ENCODE peak calls at places on chromosomes 7 and 10, in ten cellular contexts. One of them, this sample, is unnamed.

GRCh38 chr7:154299736-154300135 is 247.5 kb downstream of the DPP6 start:
- DNase-seq in activated naive CD4-positive, alpha-beta T cell treated with Interleukin-2 at 50 U/mL for 16 hours: no peak
- DNase-seq in neural progenitor cell: no peak
- DNase-seq in stimulated activated CD4-positive, alpha-beta T cell treated with anti-CD3 and anti-CD28 coated beads, TNF-alpha, amount 100 ng/mL, for 48 hours: no peak
- DNase-seq in hepatocyte: no peak
- DNase-seq in activated CD4-positive, alpha-beta T cell treated with anti-CD3 and anti-CD28 coated beads, Interleukin-2, amount 50 U/mL, for 4 hours: no peak
- DNase-seq in astrocyte of the spinal cord: no peak
- DNase-seq in lung microvascular endothelial cell: no peak
- DNase-seq in fibroblast of villous mesenchyme: no peak
- DNase-seq in C1 segment of cervical spinal cord: no peak
- DNase-seq in this sample: no peak

GRCh38 chr10:117424789-117425649 is 49.8 kb upstream of the PDZD8 start:
- DNase-seq in astrocyte of the spinal cord: no peak
- DNase-seq in C1 segment of cervical spinal cord: no peak
- DNase-seq in activated CD4-positive, alpha-beta T cell treated with anti-CD3 and anti-CD28 coated beads, Interleukin-2, amount 50 U/mL, for 4 hours: no peak
- DNase-seq in neural progenitor cell: peak; percentile 37
- DNase-seq in hepatocyte: no peak
- DNase-seq in fibroblast of villous mesenchyme: no peak
- DNase-seq in stimulated activated CD4-positive, alpha-beta T cell treated with anti-CD3 and anti-CD28 coated beads, TNF-alpha, amount 100 ng/mL, for 48 hours: no peak
- DNase-seq in activated naive CD4-positive, alpha-beta T cell treated with Interleukin-2 at 50 U/mL for 16 hours: no peak
- DNase-seq in lung microvascular endothelial cell: no peak
- DNase-seq in this sample: no peak

GRCh38 chr7:138937484-138937883 is 43.7 kb downstream of the KIAA1549 start:
- DNase-seq in fibroblast of villous mesenchyme: no peak
- DNase-seq in hepatocyte: no peak
- DNase-seq in activated CD4-positive, alpha-beta T cell treated with anti-CD3 and anti-CD28 coated beads, Interleukin-2, amount 50 U/mL, for 4 hours: no peak
- DNase-seq in astrocyte of the spinal cord: no peak
- DNase-seq in lung microvascular endothelial cell: peak; percentile 40
- DNase-seq in stimulated activated CD4-positive, alpha-beta T cell treated with anti-CD3 and anti-CD28 coated beads, TNF-alpha, amount 100 ng/mL, for 48 hours: no peak
- DNase-seq in neural progenitor cell: no peak
- DNase-seq in C1 segment of cervical spinal cord: no peak
- DNase-seq in activated naive CD4-positive, alpha-beta T cell treated with Interleukin-2 at 50 U/mL for 16 hours: no peak
- DNase-seq in this sample: no peak

GRCh38 chr7:26512737-26513136 is 221.1 kb downstream of the SNX10 start:
- DNase-seq in activated naive CD4-positive, alpha-beta T cell treated with Interleukin-2 at 50 U/mL for 16 hours: no peak
- DNase-seq in astrocyte of the spinal cord: no peak
- DNase-seq in activated CD4-positive, alpha-beta T cell treated with anti-CD3 and anti-CD28 coated beads, Interleukin-2, amount 50 U/mL, for 4 hours: no peak
- DNase-seq in hepatocyte: no peak
- DNase-seq in stimulated activated CD4-positive, alpha-beta T cell treated with anti-CD3 and anti-CD28 coated beads, TNF-alpha, amount 100 ng/mL, for 48 hours: no peak
- DNase-seq in C1 segment of cervical spinal cord: no peak
- DNase-seq in lung microvascular endothelial cell: no peak
- DNase-seq in fibroblast of villous mesenchyme: no peak
- DNase-seq in neural progenitor cell: no peak
- DNase-seq in this sample: no peak

GRCh38 chr7:49001610-49002033 is 77.3 kb downstream of the CDC14C start:
- DNase-seq in neural progenitor cell: peak; percentile 75
- DNase-seq in activated CD4-positive, alpha-beta T cell treated with anti-CD3 and anti-CD28 coated beads, Interleukin-2, amount 50 U/mL, for 4 hours: no peak
- DNase-seq in C1 segment of cervical spinal cord: no peak
- DNase-seq in lung microvascular endothelial cell: no peak
- DNase-seq in fibroblast of villous mesenchyme: peak; percentile 2
- DNase-seq in astrocyte of the spinal cord: no peak
- DNase-seq in hepatocyte: peak; percentile 64
- DNase-seq in stimulated activated CD4-positive, alpha-beta T cell treated with anti-CD3 and anti-CD28 coated beads, TNF-alpha, amount 100 ng/mL, for 48 hours: no peak
- DNase-seq in activated naive CD4-positive, alpha-beta T cell treated with Interleukin-2 at 50 U/mL for 16 hours: no peak
- DNase-seq in this sample: peak; percentile 33

GRCh38 chr7:23242321-23242720 is 4.3 kb upstream of the GPNMB start:
- DNase-seq in astrocyte of the spinal cord: no peak
- DNase-seq in neural progenitor cell: no peak
- DNase-seq in activated CD4-positive, alpha-beta T cell treated with anti-CD3 and anti-CD28 coated beads, Interleukin-2, amount 50 U/mL, for 4 hours: no peak
- DNase-seq in lung microvascular endothelial cell: no peak
- DNase-seq in activated naive CD4-positive, alpha-beta T cell treated with Interleukin-2 at 50 U/mL for 16 hours: no peak
- DNase-seq in hepatocyte: no peak
- DNase-seq in fibroblast of villous mesenchyme: no peak
- DNase-seq in C1 segment of cervical spinal cord: no peak
- DNase-seq in stimulated activated CD4-positive, alpha-beta T cell treated with anti-CD3 and anti-CD28 coated beads, TNF-alpha, amount 100 ng/mL, for 48 hours: no peak
- DNase-seq in this sample: peak; percentile 24

GRCh38 chr10:70537398-70538194 is 59.0 kb downstream of the PALD1 start:
- DNase-seq in stimulated activated CD4-positive, alpha-beta T cell treated with anti-CD3 and anti-CD28 coated beads, TNF-alpha, amount 100 ng/mL, for 48 hours: no peak
- DNase-seq in hepatocyte: peak; percentile 46
- DNase-seq in activated naive CD4-positive, alpha-beta T cell treated with Interleukin-2 at 50 U/mL for 16 hours: peak; percentile 14
- DNase-seq in activated CD4-positive, alpha-beta T cell treated with anti-CD3 and anti-CD28 coated beads, Interleukin-2, amount 50 U/mL, for 4 hours: peak; percentile 13
- DNase-seq in neural progenitor cell: peak; percentile 65
- DNase-seq in astrocyte of the spinal cord: no peak
- DNase-seq in fibroblast of villous mesenchyme: no peak
- DNase-seq in C1 segment of cervical spinal cord: no peak
- DNase-seq in lung microvascular endothelial cell: no peak
- DNase-seq in this sample: peak; percentile 27

GRCh38 chr7:40097728-40098127 is 36.7 kb downstream of the MPLKIP start:
- DNase-seq in neural progenitor cell: no peak
- DNase-seq in activated CD4-positive, alpha-beta T cell treated with anti-CD3 and anti-CD28 coated beads, Interleukin-2, amount 50 U/mL, for 4 hours: no peak
- DNase-seq in fibroblast of villous mesenchyme: no peak
- DNase-seq in C1 segment of cervical spinal cord: no peak
- DNase-seq in stimulated activated CD4-positive, alpha-beta T cell treated with anti-CD3 and anti-CD28 coated beads, TNF-alpha, amount 100 ng/mL, for 48 hours: no peak
- DNase-seq in lung microvascular endothelial cell: no peak
- DNase-seq in activated naive CD4-positive, alpha-beta T cell treated with Interleukin-2 at 50 U/mL for 16 hours: no peak
- DNase-seq in astrocyte of the spinal cord: no peak
- DNase-seq in hepatocyte: no peak
- DNase-seq in this sample: no peak

GRCh38 chr7:26667514-26668133 is 196.8 kb downstream of the SKAP2 start:
- DNase-seq in hepatocyte: peak; percentile 94
- DNase-seq in activated naive CD4-positive, alpha-beta T cell treated with Interleukin-2 at 50 U/mL for 16 hours: peak; percentile 33
- DNase-seq in stimulated activated CD4-positive, alpha-beta T cell treated with anti-CD3 and anti-CD28 coated beads, TNF-alpha, amount 100 ng/mL, for 48 hours: peak; percentile 17
- DNase-seq in lung microvascular endothelial cell: peak; percentile 96
- DNase-seq in activated CD4-positive, alpha-beta T cell treated with anti-CD3 and anti-CD28 coated beads, Interleukin-2, amount 50 U/mL, for 4 hours: peak; percentile 30
- DNase-seq in fibroblast of villous mesenchyme: peak; percentile 87
- DNase-seq in C1 segment of cervical spinal cord: peak; percentile 96
- DNase-seq in astrocyte of the spinal cord: peak; percentile 93
- DNase-seq in neural progenitor cell: peak; percentile 95
- DNase-seq in this sample: peak; percentile 72

GRCh38 chr7:1872191-1873069 is 202.4 kb downstream of the ELFN1 start:
- DNase-seq in neural progenitor cell: no peak
- DNase-seq in hepatocyte: no peak
- DNase-seq in stimulated activated CD4-positive, alpha-beta T cell treated with anti-CD3 and anti-CD28 coated beads, TNF-alpha, amount 100 ng/mL, for 48 hours: no peak
- DNase-seq in fibroblast of villous mesenchyme: no peak
- DNase-seq in lung microvascular endothelial cell: no peak
- DNase-seq in astrocyte of the spinal cord: no peak
- DNase-seq in C1 segment of cervical spinal cord: no peak
- DNase-seq in activated CD4-positive, alpha-beta T cell treated with anti-CD3 and anti-CD28 coated beads, Interleukin-2, amount 50 U/mL, for 4 hours: no peak
- DNase-seq in activated naive CD4-positive, alpha-beta T cell treated with Interleukin-2 at 50 U/mL for 16 hours: no peak
- DNase-seq in this sample: no peak

GRCh38 chr10:3468919-3469638 is 296.5 kb upstream of the PITRM1 start:
- DNase-seq in stimulated activated CD4-positive, alpha-beta T cell treated with anti-CD3 and anti-CD28 coated beads, TNF-alpha, amount 100 ng/mL, for 48 hours: no peak
- DNase-seq in lung microvascular endothelial cell: peak; percentile 85
- DNase-seq in activated naive CD4-positive, alpha-beta T cell treated with Interleukin-2 at 50 U/mL for 16 hours: peak; percentile 34
- DNase-seq in fibroblast of villous mesenchyme: peak; percentile 97
- DNase-seq in hepatocyte: peak; percentile 69
- DNase-seq in C1 segment of cervical spinal cord: no peak
- DNase-seq in astrocyte of the spinal cord: peak; percentile 97
- DNase-seq in activated CD4-positive, alpha-beta T cell treated with anti-CD3 and anti-CD28 coated beads, Interleukin-2, amount 50 U/mL, for 4 hours: no peak
- DNase-seq in neural progenitor cell: peak; percentile 27
- DNase-seq in this sample: peak; percentile 74

GRCh38 chr10:27628631-27629030 is 117.0 kb downstream of the MKX start:
- DNase-seq in lung microvascular endothelial cell: no peak
- DNase-seq in C1 segment of cervical spinal cord: no peak
- DNase-seq in astrocyte of the spinal cord: no peak
- DNase-seq in neural progenitor cell: no peak
- DNase-seq in hepatocyte: no peak
- DNase-seq in stimulated activated CD4-positive, alpha-beta T cell treated with anti-CD3 and anti-CD28 coated beads, TNF-alpha, amount 100 ng/mL, for 48 hours: no peak
- DNase-seq in activated CD4-positive, alpha-beta T cell treated with anti-CD3 and anti-CD28 coated beads, Interleukin-2, amount 50 U/mL, for 4 hours: no peak
- DNase-seq in activated naive CD4-positive, alpha-beta T cell treated with Interleukin-2 at 50 U/mL for 16 hours: no peak
- DNase-seq in fibroblast of villous mesenchyme: peak; percentile 36
- DNase-seq in this sample: no peak

GRCh38 chr10:132075909-132076577 is 10.3 kb downstream of the JAKMIP3 start:
- DNase-seq in stimulated activated CD4-positive, alpha-beta T cell treated with anti-CD3 and anti-CD28 coated beads, TNF-alpha, amount 100 ng/mL, for 48 hours: no peak
- DNase-seq in lung microvascular endothelial cell: no peak
- DNase-seq in hepatocyte: no peak
- DNase-seq in C1 segment of cervical spinal cord: no peak
- DNase-seq in fibroblast of villous mesenchyme: no peak
- DNase-seq in neural progenitor cell: no peak
- DNase-seq in activated CD4-positive, alpha-beta T cell treated with anti-CD3 and anti-CD28 coated beads, Interleukin-2, amount 50 U/mL, for 4 hours: no peak
- DNase-seq in astrocyte of the spinal cord: no peak
- DNase-seq in activated naive CD4-positive, alpha-beta T cell treated with Interleukin-2 at 50 U/mL for 16 hours: no peak
- DNase-seq in this sample: no peak

GRCh38 chr7:7293092-7293491 is 110.7 kb downstream of the C1GALT1 start:
- DNase-seq in C1 segment of cervical spinal cord: no peak
- DNase-seq in neural progenitor cell: no peak
- DNase-seq in activated CD4-positive, alpha-beta T cell treated with anti-CD3 and anti-CD28 coated beads, Interleukin-2, amount 50 U/mL, for 4 hours: no peak
- DNase-seq in astrocyte of the spinal cord: no peak
- DNase-seq in hepatocyte: no peak
- DNase-seq in activated naive CD4-positive, alpha-beta T cell treated with Interleukin-2 at 50 U/mL for 16 hours: no peak
- DNase-seq in lung microvascular endothelial cell: no peak
- DNase-seq in fibroblast of villous mesenchyme: no peak
- DNase-seq in stimulated activated CD4-positive, alpha-beta T cell treated with anti-CD3 and anti-CD28 coated beads, TNF-alpha, amount 100 ng/mL, for 48 hours: no peak
- DNase-seq in this sample: no peak

GRCh38 chr7:125547505-125547904 is 617.9 kb upstream of the POT1 start:
- DNase-seq in C1 segment of cervical spinal cord: no peak
- DNase-seq in lung microvascular endothelial cell: no peak
- DNase-seq in activated naive CD4-positive, alpha-beta T cell treated with Interleukin-2 at 50 U/mL for 16 hours: no peak
- DNase-seq in neural progenitor cell: no peak
- DNase-seq in hepatocyte: no peak
- DNase-seq in fibroblast of villous mesenchyme: no peak
- DNase-seq in activated CD4-positive, alpha-beta T cell treated with anti-CD3 and anti-CD28 coated beads, Interleukin-2, amount 50 U/mL, for 4 hours: no peak
- DNase-seq in stimulated activated CD4-positive, alpha-beta T cell treated with anti-CD3 and anti-CD28 coated beads, TNF-alpha, amount 100 ng/mL, for 48 hours: no peak
- DNase-seq in astrocyte of the spinal cord: no peak
- DNase-seq in this sample: no peak

GRCh38 chr10:20115929-20116328 is 299.7 kb downstream of the PLXDC2 start:
- DNase-seq in activated CD4-positive, alpha-beta T cell treated with anti-CD3 and anti-CD28 coated beads, Interleukin-2, amount 50 U/mL, for 4 hours: no peak
- DNase-seq in astrocyte of the spinal cord: no peak
- DNase-seq in fibroblast of villous mesenchyme: no peak
- DNase-seq in hepatocyte: no peak
- DNase-seq in activated naive CD4-positive, alpha-beta T cell treated with Interleukin-2 at 50 U/mL for 16 hours: no peak
- DNase-seq in neural progenitor cell: peak; percentile 28
- DNase-seq in stimulated activated CD4-positive, alpha-beta T cell treated with anti-CD3 and anti-CD28 coated beads, TNF-alpha, amount 100 ng/mL, for 48 hours: no peak
- DNase-seq in lung microvascular endothelial cell: no peak
- DNase-seq in C1 segment of cervical spinal cord: no peak
- DNase-seq in this sample: no peak

GRCh38 chr10:118812393-118812740 is 57.6 kb upstream of the CACUL1 start:
- DNase-seq in activated CD4-positive, alpha-beta T cell treated with anti-CD3 and anti-CD28 coated beads, Interleukin-2, amount 50 U/mL, for 4 hours: no peak
- DNase-seq in hepatocyte: no peak
- DNase-seq in activated naive CD4-positive, alpha-beta T cell treated with Interleukin-2 at 50 U/mL for 16 hours: no peak
- DNase-seq in lung microvascular endothelial cell: no peak
- DNase-seq in fibroblast of villous mesenchyme: no peak
- DNase-seq in C1 segment of cervical spinal cord: no peak
- DNase-seq in stimulated activated CD4-positive, alpha-beta T cell treated with anti-CD3 and anti-CD28 coated beads, TNF-alpha, amount 100 ng/mL, for 48 hours: no peak
- DNase-seq in astrocyte of the spinal cord: no peak
- DNase-seq in neural progenitor cell: peak; percentile 52
- DNase-seq in this sample: no peak

GRCh38 chr10:14325325-14325955 is 5.3 kb downstream of the FRMD4A start:
- DNase-seq in activated CD4-positive, alpha-beta T cell treated with anti-CD3 and anti-CD28 coated beads, Interleukin-2, amount 50 U/mL, for 4 hours: peak; percentile 40
- DNase-seq in hepatocyte: peak; percentile 48
- DNase-seq in fibroblast of villous mesenchyme: peak; percentile 15
- DNase-seq in lung microvascular endothelial cell: peak; percentile 49
- DNase-seq in neural progenitor cell: peak; percentile 59
- DNase-seq in astrocyte of the spinal cord: peak; percentile 14
- DNase-seq in C1 segment of cervical spinal cord: no peak
- DNase-seq in activated naive CD4-positive, alpha-beta T cell treated with Interleukin-2 at 50 U/mL for 16 hours: peak; percentile 51
- DNase-seq in stimulated activated CD4-positive, alpha-beta T cell treated with anti-CD3 and anti-CD28 coated beads, TNF-alpha, amount 100 ng/mL, for 48 hours: peak; percentile 43
- DNase-seq in this sample: no peak

GRCh38 chr10:102583435-102584417 is 60.6 kb upstream of the TRIM8 start:
- DNase-seq in stimulated activated CD4-positive, alpha-beta T cell treated with anti-CD3 and anti-CD28 coated beads, TNF-alpha, amount 100 ng/mL, for 48 hours: peak; percentile 81
- DNase-seq in activated naive CD4-positive, alpha-beta T cell treated with Interleukin-2 at 50 U/mL for 16 hours: peak; percentile 82
- DNase-seq in C1 segment of cervical spinal cord: peak; percentile 83
- DNase-seq in fibroblast of villous mesenchyme: peak; percentile 91
- DNase-seq in neural progenitor cell: peak; percentile 94
- DNase-seq in lung microvascular endothelial cell: peak; percentile 92
- DNase-seq in activated CD4-positive, alpha-beta T cell treated with anti-CD3 and anti-CD28 coated beads, Interleukin-2, amount 50 U/mL, for 4 hours: peak; percentile 81
- DNase-seq in hepatocyte: peak; percentile 94
- DNase-seq in astrocyte of the spinal cord: peak; percentile 88
- DNase-seq in this sample: peak; percentile 91

GRCh38 chr7:33130184-33130583 is 820 bp downstream of the BBS9 start:
- DNase-seq in activated naive CD4-positive, alpha-beta T cell treated with Interleukin-2 at 50 U/mL for 16 hours: no peak
- DNase-seq in hepatocyte: no peak
- DNase-seq in stimulated activated CD4-positive, alpha-beta T cell treated with anti-CD3 and anti-CD28 coated beads, TNF-alpha, amount 100 ng/mL, for 48 hours: no peak
- DNase-seq in neural progenitor cell: peak; percentile 29
- DNase-seq in astrocyte of the spinal cord: no peak
- DNase-seq in activated CD4-positive, alpha-beta T cell treated with anti-CD3 and anti-CD28 coated beads, Interleukin-2, amount 50 U/mL, for 4 hours: no peak
- DNase-seq in C1 segment of cervical spinal cord: peak; percentile 11
- DNase-seq in fibroblast of villous mesenchyme: no peak
- DNase-seq in lung microvascular endothelial cell: peak; percentile 51
- DNase-seq in this sample: no peak

GRCh38 chr7:107728276-107728675 is 15.7 kb upstream of the CBLL1 start:
- DNase-seq in neural progenitor cell: no peak
- DNase-seq in lung microvascular endothelial cell: no peak
- DNase-seq in astrocyte of the spinal cord: no peak
- DNase-seq in C1 segment of cervical spinal cord: no peak
- DNase-seq in hepatocyte: no peak
- DNase-seq in stimulated activated CD4-positive, alpha-beta T cell treated with anti-CD3 and anti-CD28 coated beads, TNF-alpha, amount 100 ng/mL, for 48 hours: no peak
- DNase-seq in fibroblast of villous mesenchyme: no peak
- DNase-seq in activated naive CD4-positive, alpha-beta T cell treated with Interleukin-2 at 50 U/mL for 16 hours: no peak
- DNase-seq in activated CD4-positive, alpha-beta T cell treated with anti-CD3 and anti-CD28 coated beads, Interleukin-2, amount 50 U/mL, for 4 hours: no peak
- DNase-seq in this sample: no peak